ENCODE peak calls at places on chromosomes 16 and 17, in six cellular contexts. One of them, this sample, is unnamed.
A peak's percentile ranks its signal among the peaks of the same experiment; 100 is the strongest.

GRCh38 chr17:27269201-27269600 is 24.7 kb upstream of the WSB1 start:
- DNase-seq in gastrocnemius medialis: no peak
- DNase-seq in A549: no peak
- DNase-seq in tibial nerve: no peak
- DNase-seq in prostate gland: no peak
- DNase-seq in stomach: no peak
- DNase-seq in this sample: no peak

GRCh38 chr16:73365010-73365409 is 317.1 kb upstream of the ZFHX3 start:
- DNase-seq in gastrocnemius medialis: no peak
- DNase-seq in A549: no peak
- DNase-seq in tibial nerve: no peak
- DNase-seq in prostate gland: no peak
- DNase-seq in stomach: peak; percentile 52
- DNase-seq in this sample: no peak

GRCh38 chr16:84283314-84284167 is 11.1 kb upstream of the WFDC1 start:
- DNase-seq in gastrocnemius medialis: no peak
- DNase-seq in A549: no peak
- DNase-seq in tibial nerve: no peak
- DNase-seq in prostate gland: no peak
- DNase-seq in stomach: no peak
- DNase-seq in this sample: no peak

GRCh38 chr16:77585379-77585778 is 136.9 kb upstream of the NUDT7 start:
- DNase-seq in gastrocnemius medialis: no peak
- DNase-seq in A549: no peak
- DNase-seq in tibial nerve: no peak
- DNase-seq in prostate gland: no peak
- DNase-seq in stomach: no peak
- DNase-seq in this sample: no peak

GRCh38 chr17:19876524-19877161 is 8.9 kb upstream of the ULK2 start:
- DNase-seq in gastrocnemius medialis: peak; percentile 49
- DNase-seq in A549: no peak
- DNase-seq in tibial nerve: no peak
- DNase-seq in prostate gland: no peak
- DNase-seq in stomach: no peak
- DNase-seq in this sample: peak; percentile 55

GRCh38 chr16:3095869-3096268 is 3.2 kb downstream of the ZSCAN10 start:
- DNase-seq in gastrocnemius medialis: no peak
- DNase-seq in A549: peak; percentile 63
- DNase-seq in tibial nerve: no peak
- DNase-seq in prostate gland: no peak
- DNase-seq in stomach: no peak
- DNase-seq in this sample: no peak

GRCh38 chr16:23524886-23525285 is 14.6 kb upstream of the GGA2 start:
- DNase-seq in gastrocnemius medialis: no peak
- DNase-seq in A549: no peak
- DNase-seq in tibial nerve: no peak
- DNase-seq in prostate gland: no peak
- DNase-seq in stomach: no peak
- DNase-seq in this sample: no peak

GRCh38 chr17:30554839-30555751 is 77.9 kb downstream of the GOSR1 start:
- DNase-seq in gastrocnemius medialis: no peak
- DNase-seq in A549: no peak
- DNase-seq in tibial nerve: no peak
- DNase-seq in prostate gland: no peak
- DNase-seq in stomach: peak; percentile 26
- DNase-seq in this sample: peak; percentile 32

GRCh38 chr16:71894229-71894920 is 956 bp upstream of the IST1 start:
- DNase-seq in gastrocnemius medialis: peak; percentile 62
- DNase-seq in A549: no peak
- DNase-seq in tibial nerve: peak; percentile 23
- DNase-seq in prostate gland: peak; percentile 51
- DNase-seq in stomach: peak; percentile 56
- DNase-seq in this sample: peak; percentile 82

GRCh38 chr16:252366-253337 is 18.0 kb downstream of the FAM234A start:
- DNase-seq in gastrocnemius medialis: no peak
- DNase-seq in A549: no peak
- DNase-seq in tibial nerve: no peak
- DNase-seq in prostate gland: no peak
- DNase-seq in stomach: no peak
- DNase-seq in this sample: no peak

DNA sequence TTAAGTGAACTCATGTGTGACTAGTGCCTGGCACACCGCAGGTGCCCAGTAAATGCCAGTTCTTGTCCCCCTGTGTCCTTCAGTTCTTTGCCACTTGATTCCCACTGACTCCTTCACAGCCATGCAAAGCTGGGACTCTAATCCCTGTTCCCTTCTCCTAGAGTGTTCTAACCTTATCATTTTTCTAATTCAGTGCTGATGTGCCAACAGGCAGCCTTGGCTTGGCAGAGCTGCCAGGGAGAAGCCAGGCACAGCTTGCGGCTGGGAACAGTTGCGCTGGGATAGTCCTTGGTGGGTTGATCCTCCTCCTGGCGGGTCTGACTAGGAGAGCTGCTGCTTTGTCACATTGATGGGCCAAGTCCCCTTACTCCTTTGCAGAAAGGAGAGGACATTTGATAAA is 654.2 kb downstream of the HS3ST4 start:
- DNase-seq in gastrocnemius medialis: no peak
- DNase-seq in A549: no peak
- DNase-seq in tibial nerve: no peak
- DNase-seq in prostate gland: no peak
- DNase-seq in stomach: no peak
- DNase-seq in this sample: no peak
- H3K4me3 ChIP-seq in gastrocnemius medialis: no peak overlapping the region
- H3K4me3 ChIP-seq in A549: no peak overlapping the region
- H3K4me3 ChIP-seq in tibial nerve: no peak overlapping the region
- H3K4me3 ChIP-seq in prostate gland: no peak overlapping the region
- H3K4me3 ChIP-seq in stomach: no peak overlapping the region
- H3K4me3 ChIP-seq in this sample: no peak overlapping the region

GRCh38 chr17:42676424-42677011 is at the start of gene PLEKHH3:
- DNase-seq in gastrocnemius medialis: no peak
- DNase-seq in A549: no peak
- DNase-seq in tibial nerve: no peak
- DNase-seq in prostate gland: no peak
- DNase-seq in stomach: no peak
- DNase-seq in this sample: no peak

GRCh38 chr17:42674755-42675347 is 1.9 kb downstream of the PLEKHH3 start:
- DNase-seq in gastrocnemius medialis: peak; percentile 77
- DNase-seq in A549: no peak
- DNase-seq in tibial nerve: no peak
- DNase-seq in prostate gland: peak; percentile 22
- DNase-seq in stomach: peak; percentile 66
- DNase-seq in this sample: no peak

GRCh38 chr17:42675348-42675983 is 1.3 kb downstream of the PLEKHH3 start:
- DNase-seq in gastrocnemius medialis: peak; percentile 57
- DNase-seq in A549: no peak
- DNase-seq in tibial nerve: no peak
- DNase-seq in prostate gland: peak; percentile 26
- DNase-seq in stomach: peak; percentile 77
- DNase-seq in this sample: no peak

GRCh38 chr17:42677012-42677857 is 441 bp upstream of the PLEKHH3 start:
- DNase-seq in gastrocnemius medialis: peak; percentile 100
- DNase-seq in A549: peak; percentile 100
- DNase-seq in tibial nerve: peak; percentile 100
- DNase-seq in prostate gland: peak; percentile 100
- DNase-seq in stomach: peak; percentile 100
- DNase-seq in this sample: peak; percentile 100

DNA sequence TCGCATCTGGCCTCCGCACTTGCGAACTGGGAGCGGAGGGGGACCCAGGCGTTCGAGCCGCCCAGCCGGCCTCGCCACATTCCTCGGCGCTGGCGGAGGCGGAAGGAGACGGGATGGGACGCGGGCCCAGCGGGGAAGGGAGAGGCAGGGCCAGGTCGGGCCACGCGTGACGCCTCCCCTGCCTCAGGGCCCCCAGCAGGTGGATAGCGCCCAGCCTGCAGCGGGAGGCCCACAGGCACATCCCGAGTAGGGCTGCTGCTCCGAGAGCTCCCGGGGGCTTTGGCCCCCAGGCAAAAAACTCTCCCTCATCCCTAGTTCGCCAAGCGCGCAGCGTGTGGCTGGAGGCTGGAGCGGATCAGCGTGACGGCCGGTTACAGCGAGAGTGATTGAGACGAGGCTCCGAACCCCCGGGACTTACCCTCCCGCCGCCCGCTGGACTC is 790 bp downstream of the PLEKHH3 start:
- DNase-seq in gastrocnemius medialis: peak; percentile 72
- DNase-seq in A549: peak; percentile 58
- DNase-seq in tibial nerve: no peak
- DNase-seq in prostate gland: peak; percentile 69
- DNase-seq in stomach: peak; percentile 82
- DNase-seq in this sample: peak; percentile 70
- TF ChIP-seq POLR2A in gastrocnemius medialis: no peak
- TF ChIP-seq POLR2A in A549: peak; percentile 17
- TF ChIP-seq POLR2A in tibial nerve: no peak
- TF ChIP-seq POLR2A in prostate gland: peak; percentile 69
- TF ChIP-seq POLR2A in stomach: no peak
- TF ChIP-seq POLR2A in this sample: peak; percentile 19

DNA sequence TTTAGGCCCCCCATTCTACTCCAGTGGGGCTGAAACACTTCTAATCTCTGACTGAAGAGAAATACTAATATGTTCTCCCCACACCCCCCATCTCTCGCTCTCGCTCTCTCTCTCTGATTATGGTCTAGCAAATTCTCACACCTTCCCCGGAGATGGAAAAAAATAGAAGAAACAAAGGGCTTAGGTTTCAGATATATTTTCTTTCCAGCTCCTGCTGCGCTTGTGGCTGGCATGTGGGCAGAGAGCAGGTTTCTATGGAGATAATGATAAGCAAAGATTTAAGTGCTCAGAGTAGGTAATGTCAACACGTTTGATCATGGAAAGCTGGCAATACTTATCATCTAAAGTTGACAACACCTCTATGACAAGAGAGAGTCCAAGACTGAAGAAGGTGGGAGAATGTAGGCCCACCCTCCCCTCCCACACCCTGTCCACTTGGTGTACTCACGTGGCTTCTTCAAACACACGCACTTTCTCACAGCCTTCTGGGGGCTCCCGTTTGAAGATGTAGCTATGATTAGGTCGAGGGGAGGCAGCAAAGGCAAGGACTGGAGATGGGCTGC is 8.0 kb upstream of the SLC35B1 start:
- DNase-seq in gastrocnemius medialis: no peak
- DNase-seq in A549: no peak
- DNase-seq in tibial nerve: no peak
- DNase-seq in prostate gland: no peak
- DNase-seq in stomach: no peak
- DNase-seq in this sample: no peak
- H3K27ac ChIP-seq in gastrocnemius medialis: no peak overlapping the region
- H3K27ac ChIP-seq in A549: no peak overlapping the region
- H3K27ac ChIP-seq in tibial nerve: no peak overlapping the region
- H3K27ac ChIP-seq in prostate gland: peak overlapping the region; percentile 17
- H3K27ac ChIP-seq in stomach: peak overlapping the region; percentile 52
- H3K27ac ChIP-seq in this sample: peak overlapping the region; percentile 21

GRCh38 chr16:88014201-88014781 is 63.1 kb downstream of the BANP start:
- DNase-seq in gastrocnemius medialis: no peak
- DNase-seq in A549: no peak
- DNase-seq in tibial nerve: no peak
- DNase-seq in prostate gland: no peak
- DNase-seq in stomach: peak; percentile 23
- DNase-seq in this sample: no peak
- H3K4me3 ChIP-seq in gastrocnemius medialis: no peak overlapping the region
- H3K4me3 ChIP-seq in A549: no peak overlapping the region
- H3K4me3 ChIP-seq in tibial nerve: no peak overlapping the region
- H3K4me3 ChIP-seq in prostate gland: no peak overlapping the region
- H3K4me3 ChIP-seq in stomach: no peak overlapping the region
- H3K4me3 ChIP-seq in this sample: no peak overlapping the region

DNA sequence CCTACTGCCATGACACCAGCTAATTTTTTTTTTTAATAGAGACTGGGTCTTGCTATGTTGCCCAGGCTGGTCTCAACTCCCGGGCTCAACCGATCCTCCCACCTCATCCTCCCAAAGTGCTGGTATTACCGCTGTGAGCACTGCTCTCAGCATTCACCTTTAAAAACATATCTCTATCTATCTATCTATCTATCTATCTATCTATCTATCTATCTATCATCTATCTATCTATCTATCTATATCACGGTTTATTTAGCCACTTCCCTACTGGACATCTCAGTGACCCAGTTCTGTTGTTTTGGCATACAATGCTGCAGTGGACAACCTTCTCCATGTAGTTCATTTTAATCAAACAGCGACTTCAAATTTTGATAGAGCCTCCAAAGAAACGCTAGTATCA is 1.3 kb upstream of the PHAF1 start:
- DNase-seq in gastrocnemius medialis: no peak
- DNase-seq in A549: no peak
- DNase-seq in tibial nerve: no peak
- DNase-seq in prostate gland: no peak
- DNase-seq in stomach: no peak
- DNase-seq in this sample: no peak
- TF ChIP-seq POLR2A in gastrocnemius medialis: no peak
- TF ChIP-seq POLR2A in A549: no peak
- TF ChIP-seq POLR2A in tibial nerve: no peak
- TF ChIP-seq POLR2A in prostate gland: no peak
- TF ChIP-seq POLR2A in stomach: no peak
- TF ChIP-seq POLR2A in this sample: no peak

GRCh38 chr17:41812176-41813038 is at the start of gene FKBP10:
- DNase-seq in gastrocnemius medialis: peak; percentile 39
- DNase-seq in A549: peak; percentile 94
- DNase-seq in tibial nerve: peak; percentile 49
- DNase-seq in prostate gland: peak; percentile 27
- DNase-seq in stomach: peak; percentile 39
- DNase-seq in this sample: peak; percentile 41
- H3K27ac ChIP-seq in gastrocnemius medialis: peak within 1 kb of the TSS; percentile 59
- H3K27ac ChIP-seq in A549: peak within 1 kb of the TSS; percentile 97
- H3K27ac ChIP-seq in tibial nerve: peak within 1 kb of the TSS; percentile 53
- H3K27ac ChIP-seq in prostate gland: peak within 1 kb of the TSS; percentile 79
- H3K27ac ChIP-seq in stomach: peak within 1 kb of the TSS; percentile 77
- H3K27ac ChIP-seq in this sample: peak within 1 kb of the TSS; percentile 76

GRCh38 chr17:48791128-48792032 is 25.6 kb downstream of the TTLL6 start:
- DNase-seq in gastrocnemius medialis: peak; percentile 36
- DNase-seq in A549: peak; percentile 94
- DNase-seq in tibial nerve: peak; percentile 22
- DNase-seq in prostate gland: peak; percentile 95
- DNase-seq in stomach: peak; percentile 89
- DNase-seq in this sample: peak; percentile 91
- H3K4me3 ChIP-seq in gastrocnemius medialis: no peak overlapping the region
- H3K4me3 ChIP-seq in A549: no peak overlapping the region
- H3K4me3 ChIP-seq in tibial nerve: no peak overlapping the region
- H3K4me3 ChIP-seq in prostate gland: no peak overlapping the region
- H3K4me3 ChIP-seq in stomach: no peak overlapping the region
- H3K4me3 ChIP-seq in this sample: no peak overlapping the region

This sample was measured in Peyer's patch.